ENCODE peak calls at places on chromosome 1, in eight cellular contexts. F, M, B, E, U, P, Q and Y are unnamed samples.
A peak's percentile ranks its signal among the peaks of the same experiment; 100 is the strongest.

GRCh38 chr1:39076127-39076798 is 50.1 kb downstream of the NDUFS5 start:
- DNase-seq in F (peak; percentile 51), P (no peak), M (peak; percentile 65), Q (no peak), B (peak; percentile 92), E (peak; percentile 84), U (no peak), Y (peak; percentile 46)

GRCh38 chr1:119286587-119287181 is 81.9 kb upstream of the HAO2 start:
- DNase-seq in M (peak; percentile 4), Q (peak; percentile 4), F (no peak), U (no peak), B (no peak), E (no peak), P (peak; percentile 28), Y (no peak)

GRCh38 chr1:3265800-3266485 is 188.5 kb upstream of the ARHGEF16 start:
- DNase-seq in P (no peak), B (no peak), Q (no peak), U (no peak), M (no peak), F (no peak), E (no peak), Y (no peak)

GRCh38 chr1:39609618-39610331 is 29.7 kb downstream of the HEYL start:
- DNase-seq in E (peak; percentile 61), F (peak; percentile 69), M (no peak), P (peak; percentile 30), U (no peak), B (peak; percentile 28), Q (peak; percentile 57), Y (peak; percentile 77)

GRCh38 chr1:183259886-183260285 is 73.8 kb downstream of the LAMC2 start:
- DNase-seq in B (no peak), F (no peak), E (no peak), P (no peak), Q (no peak), U (no peak), M (no peak), Y (no peak)

GRCh38 chr1:197577580-197577979 is 197.7 kb downstream of the DENND1B start:
- DNase-seq in E (no peak), Q (no peak), U (no peak), F (no peak), P (no peak), M (peak; percentile 70), B (no peak), Y (no peak)

GRCh38 chr1:66278260-66279046 is 255.5 kb upstream of the SGIP1 start:
- DNase-seq in U (peak; percentile 42), P (no peak), Q (no peak), B (no peak), M (no peak), F (no peak), E (no peak), Y (no peak)

GRCh38 chr1:190551638-190552037 is 74.0 kb upstream of the BRINP3 start:
- DNase-seq in F (no peak), Q (no peak), M (no peak), B (no peak), P (no peak), U (no peak), E (no peak), Y (no peak)

GRCh38 chr1:180932373-180932772 is 19.7 kb downstream of the KIAA1614 start:
- DNase-seq in E (no peak), P (no peak), Q (no peak), F (no peak), M (no peak), U (no peak), B (no peak), Y (no peak)

GRCh38 chr1:46302091-46303037 is 1.1 kb downstream of the LRRC41 start:
- DNase-seq in P (peak; percentile 65), Q (no peak), M (peak; percentile 52), E (peak; percentile 29), B (peak; percentile 63), U (no peak), F (peak; percentile 71), Y (peak; percentile 50)

GRCh38 chr1:152777510-152778137 is 2.7 kb downstream of the LCE1F start:
- DNase-seq in B (no peak), F (no peak), Q (no peak), M (no peak), U (no peak), E (no peak), P (no peak), Y (no peak)

GRCh38 chr1:66684353-66684752 is 67.9 kb upstream of the DYNLT5 start:
- DNase-seq in M (no peak), F (no peak), E (no peak), B (no peak), Q (no peak), U (no peak), P (no peak), Y (no peak)

GRCh38 chr1:12112711-12113161 is 49.6 kb downstream of the TNFRSF8 start:
- DNase-seq in E (no peak), M (peak; percentile 51), Q (no peak), U (no peak), P (no peak), B (no peak), F (no peak), Y (no peak)

GRCh38 chr1:200399860-200400259 is 10.0 kb downstream of the ZNF281 start:
- DNase-seq in B (no peak), E (no peak), M (no peak), U (no peak), Q (no peak), F (no peak), P (no peak), Y (no peak)

DNA sequence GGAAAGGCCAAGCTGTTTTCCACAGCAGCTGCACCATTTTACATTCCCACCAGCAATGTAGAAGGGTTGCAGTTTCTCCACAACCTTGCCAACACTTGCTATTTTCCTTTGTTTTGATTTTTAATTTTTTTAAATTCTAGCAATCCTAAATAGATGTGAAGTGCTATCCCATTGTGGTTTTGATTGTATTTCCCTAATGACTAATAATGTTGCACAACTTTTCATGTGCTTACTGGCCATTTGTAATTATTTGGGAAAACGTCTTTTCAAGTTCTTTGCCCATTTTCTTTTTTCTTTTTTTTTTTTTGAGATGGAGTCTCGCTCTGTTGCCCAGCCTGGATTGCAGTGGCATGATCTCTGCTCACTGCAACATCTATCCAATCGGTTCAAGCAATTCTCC is 53.9 kb downstream of the VCAM1 start:
- DNase-seq in F (no peak), Q (no peak), M (no peak), B (no peak), U (no peak), P (no peak), E (no peak), Y (no peak)
- TF ChIP-seq POLR2A in F (no peak), Q (no peak), M (no peak), B (no peak), U (no peak), P (no peak), E (no peak), Y (no peak)

DNA sequence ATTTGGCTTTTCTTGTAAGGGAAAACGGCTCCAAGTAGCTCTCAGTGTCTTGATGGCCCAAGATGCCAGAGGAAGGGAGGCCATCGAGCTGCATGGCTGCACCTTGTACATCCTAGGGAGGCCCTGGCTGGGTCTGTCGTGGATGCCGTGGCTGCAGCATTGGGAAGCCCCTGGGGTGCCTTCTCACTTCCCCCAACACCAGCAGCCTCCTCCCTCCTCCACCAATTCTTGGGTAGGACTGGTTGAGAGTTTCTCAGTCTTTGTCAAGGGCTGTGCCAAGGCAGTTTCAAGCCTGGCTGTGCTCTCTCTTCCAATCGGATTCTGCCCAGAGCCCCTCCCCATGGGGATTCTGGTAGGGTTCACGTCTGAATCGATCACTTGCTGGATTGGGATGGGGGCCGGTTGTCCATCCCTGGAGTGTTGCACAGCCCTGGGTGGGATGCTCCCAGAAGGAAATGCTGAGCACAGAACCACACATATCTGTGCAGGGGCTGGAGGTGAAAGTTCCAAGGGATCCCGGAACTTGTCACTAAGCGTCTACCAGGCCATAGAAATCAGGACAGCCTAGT is 14.0 kb upstream of the SPSB1 start:
- DNase-seq in M (no peak), U (no peak), B (no peak), E (no peak), Q (no peak), F (no peak), P (no peak), Y (no peak)
- H3K27ac ChIP-seq in M (no peak overlapping the region), U (no peak overlapping the region), B (no peak overlapping the region), E (peak overlapping the region; percentile 52), Q (no peak overlapping the region), F (no peak overlapping the region), P (no peak overlapping the region), Y (no peak overlapping the region)

GRCh38 chr1:162233937-162234336 is 142.7 kb downstream of the SPATA46 start:
- DNase-seq in U (no peak), Q (no peak), E (no peak), P (no peak), F (no peak), B (no peak), M (no peak), Y (no peak)
- H3K4me1 ChIP-seq in U (peaks cover 8% of the 10 kb centered on the region), Q (no peaks in the 10 kb centered on the region), E (no peaks in the 10 kb centered on the region), P (peaks cover 3% of the 10 kb centered on the region), F (no peaks in the 10 kb centered on the region), B (no peaks in the 10 kb centered on the region), M (no peaks in the 10 kb centered on the region), Y (peaks cover 20% of the 10 kb centered on the region)

GRCh38 chr1:115098979-115099692 is 9.8 kb upstream of the TSPAN2 start:
- DNase-seq in Q (no peak), P (peak; percentile 65), F (no peak), M (peak; percentile 26), U (peak; percentile 37), B (no peak), E (no peak), Y (peak; percentile 21)
- TF ChIP-seq POLR2A in Q (no peak), P (no peak), F (no peak), M (no peak), U (no peak), B (no peak), E (no peak), Y (no peak)

DNA sequence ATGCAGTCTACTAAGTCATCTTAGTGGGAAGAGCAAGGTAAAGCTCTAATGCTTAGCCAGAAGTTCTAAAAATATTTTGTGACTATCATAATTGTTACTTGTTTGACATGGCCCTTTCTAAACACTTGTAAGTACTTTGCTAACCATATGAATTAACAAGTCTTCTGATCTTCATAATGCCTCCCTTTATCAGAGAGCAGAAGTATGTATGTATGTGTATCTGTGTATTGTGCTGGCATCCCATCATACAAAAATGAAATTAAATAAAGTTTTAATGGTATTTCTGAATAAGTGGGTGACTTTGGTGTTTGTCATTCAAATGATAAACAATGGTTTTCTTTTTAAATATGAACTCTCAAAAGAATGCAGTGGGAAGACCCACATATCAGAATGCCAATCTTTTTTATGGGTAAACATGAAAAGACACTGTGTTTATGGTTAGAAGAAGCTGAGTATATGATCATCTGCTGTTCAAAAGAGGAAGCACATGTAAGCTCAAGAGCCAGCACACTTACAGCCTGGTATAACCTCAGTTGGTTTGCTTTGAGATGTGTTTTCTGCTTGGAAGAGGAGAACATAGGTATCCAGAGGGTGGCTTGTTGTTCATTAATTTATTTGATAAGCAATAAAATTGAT is 159.6 kb downstream of the CLEC20A start:
- DNase-seq in E (no peak), P (no peak), U (no peak), M (no peak), B (no peak), Q (no peak), F (no peak), Y (no peak)
- H3K27ac ChIP-seq in E (peak overlapping the region; percentile 20), P (no peak overlapping the region), U (no peak overlapping the region), M (no peak overlapping the region), B (no peak overlapping the region), Q (no peak overlapping the region), F (no peak overlapping the region), Y (no peak overlapping the region)